ENCODE peak calls at places on chromosomes 12 and 14, in seven cellular contexts. T, N, O, M, E, I and W are unnamed samples. For H3K4me1 and H3K9me3, the result is how much of the 10 kb centered on the place peaks cover.

GRCh38 chr12:234891-235415 is 21.0 kb upstream of the SLC6A12 start:
- DNase-seq in T (no peak), O (no peak), E (no peak), M (no peak), I (no peak), N (no peak), W (no peak)

GRCh38 chr12:74337951-74338350 is 199.7 kb upstream of the ATXN7L3B start:
- DNase-seq in T (no peak), I (no peak), O (peak), E (no peak), N (no peak), M (no peak), W (no peak)

GRCh38 chr14:104389326-104390220 is 190.0 kb upstream of the C14orf180 start:
- DNase-seq in I (no peak), E (peak), N (peak), T (peak), M (no peak), O (no peak), W (no peak)

GRCh38 chr12:57845478-57846284 is 848 bp downstream of the CTDSP2 start:
- DNase-seq in T (peak), M (peak), O (peak), E (peak), I (peak), N (peak), W (peak)

GRCh38 chr12:124396544-124397398 is 101.9 kb downstream of the RFLNA start:
- DNase-seq in N (peak), T (peak), E (no peak), I (no peak), O (no peak), M (no peak), W (peak)

GRCh38 chr12:12024958-12025682 is 45.6 kb upstream of the BCL2L14 start:
- DNase-seq in T (no peak), E (no peak), N (no peak), M (peak), I (no peak), O (no peak), W (no peak)

GRCh38 chr12:115166698-115167315 is 482.8 kb upstream of the TBX3 start:
- DNase-seq in T (no peak), I (no peak), N (no peak), O (no peak), M (no peak), E (no peak), W (no peak)

GRCh38 chr12:100422646-100423045 is 51.0 kb upstream of the NR1H4 start:
- DNase-seq in N (no peak), M (no peak), O (no peak), E (no peak), T (no peak), I (no peak), W (no peak)

GRCh38 chr12:94595152-94595551 is 55.2 kb downstream of the TMCC3 start:
- DNase-seq in I (no peak), N (no peak), T (no peak), E (no peak), O (no peak), M (no peak), W (no peak)

GRCh38 chr12:57008113-57008687 is 1.9 kb upstream of the ZBTB39 start:
- DNase-seq in I (no peak), T (no peak), E (peak), O (peak), M (peak), N (no peak), W (no peak)

GRCh38 chr14:104130974-104131651 is 7.3 kb upstream of the KIF26A start:
- DNase-seq in E (no peak), M (peak), O (peak), N (peak), T (no peak), I (no peak), W (peak)

GRCh38 chr12:90090929-90091651 is 382.5 kb upstream of the ATP2B1 start:
- DNase-seq in N (no peak), T (no peak), M (no peak), I (no peak), O (peak), E (no peak), W (no peak)

GRCh38 chr14:22915886-22916521 is 2.9 kb downstream of the RBM23 start:
- DNase-seq in E (no peak), N (no peak), T (no peak), M (no peak), I (no peak), O (no peak), W (no peak)

GRCh38 chr12:38456769-38457168 is 140.2 kb downstream of the ALG10B start:
- DNase-seq in O (no peak), E (no peak), T (no peak), I (no peak), M (no peak), N (no peak), W (no peak)

GRCh38 chr12:43338848-43339526 is 213.0 kb downstream of the ADAMTS20 start:
- DNase-seq in E (no peak), O (peak), M (peak), T (no peak), I (no peak), N (no peak), W (no peak)

GRCh38 chr14:69664190-69664742 is 52.9 kb downstream of the SUSD6 start:
- DNase-seq in O (no peak), I (no peak), T (no peak), N (no peak), E (no peak), M (no peak), W (no peak)

GRCh38 chr12:111532741-111533140 is 66.4 kb downstream of the ATXN2 start:
- DNase-seq in O (no peak), T (no peak), M (no peak), I (no peak), N (no peak), E (no peak), W (no peak)

GRCh38 chr12:3202734-3203446 is 125.7 kb downstream of the TSPAN9 start:
- DNase-seq in O (peak), N (peak), E (peak), T (peak), M (peak), I (peak), W (peak)
- H3K4me1 ChIP-seq in O (under half), N (under half), E (under half), T (under half), M (under half), I (under half), W (half or more)

GRCh38 chr14:106286697-106287290 is 760.4 kb downstream of the TMEM121 start:
- DNase-seq in O (no peak), I (no peak), T (no peak), E (no peak), N (no peak), M (no peak), W (no peak)
- H3K9me3 ChIP-seq in O (under half), I (under half), T (under half), E (under half), N (under half), M (under half), W (under half)

GRCh38 chr12:131831635-131832041 is 3.4 kb downstream of the MMP17 start:
- DNase-seq in M (no peak), N (peak), T (peak), I (no peak), E (no peak), O (no peak), W (peak)
- H3K27ac ChIP-seq in M (no peak), N (peak), T (peak), I (no peak), E (no peak), O (peak), W (peak)

GRCh38 chr12:47801170-47801903 is 18.4 kb downstream of the HDAC7 start:
- DNase-seq in T (no peak), I (no peak), N (no peak), M (no peak), O (no peak), E (no peak), W (no peak)

GRCh38 chr12:47803196-47803875 is 16.4 kb downstream of the HDAC7 start:
- DNase-seq in M (no peak), T (no peak), I (no peak), O (no peak), N (no peak), E (no peak), W (no peak)

GRCh38 chr12:47800582-47800981 is 19.1 kb downstream of the HDAC7 start:
- DNase-seq in T (no peak), N (no peak), M (no peak), E (no peak), I (no peak), O (no peak), W (no peak)

GRCh38 chr12:47802312-47802711 is 17.4 kb downstream of the HDAC7 start:
- DNase-seq in I (no peak), M (no peak), O (no peak), T (no peak), E (no peak), N (no peak), W (no peak)

GRCh38 chr12:47801904-47802246 is 17.8 kb downstream of the HDAC7 start:
- DNase-seq in I (no peak), N (no peak), E (no peak), T (no peak), M (no peak), O (no peak), W (no peak)
- H3K4me1 ChIP-seq in I (half or more), N (under half), E (half or more), T (half or more), M (under half), O (under half), W (half or more)

GRCh38 chr12:31973818-31974217 is 14.6 kb downstream of the RESF1 start:
- DNase-seq in I (no peak), T (no peak), N (no peak), E (no peak), O (no peak), M (no peak), W (no peak)
- H3K9me3 ChIP-seq in I (under half), T (under half), N (under half), E (half or more), O (under half), M (under half), W (under half)

GRCh38 chr12:41264281-41264680 is 76.2 kb downstream of the PDZRN4 start:
- DNase-seq in I (no peak), T (no peak), M (no peak), N (no peak), E (no peak), O (no peak), W (no peak)
- H3K27ac ChIP-seq in I (no peak), T (no peak), M (no peak), N (no peak), E (no peak), O (no peak), W (no peak)

GRCh38 chr12:104306376-104306775 is 2.8 kb downstream of the EID3 start:
- DNase-seq in O (no peak), M (no peak), N (no peak), I (no peak), E (no peak), T (no peak), W (no peak)
- H3K4me1 ChIP-seq in O (half or more), M (under half), N (under half), I (under half), E (under half), T (under half), W (under half)

GRCh38 chr14:30114051-30114450 is 186.4 kb upstream of the PRKD1 start:
- DNase-seq in N (no peak), M (no peak), I (no peak), T (no peak), E (no peak), O (no peak), W (no peak)
- H3K9me3 ChIP-seq in N (under half), M (under half), I (under half), T (under half), E (under half), O (under half), W (under half)

GRCh38 chr14:91770185-91770584 is 38.3 kb upstream of the CATSPERB start:
- DNase-seq in E (no peak), I (no peak), M (no peak), N (no peak), O (no peak), T (no peak), W (no peak)

GRCh38 chr14:91778217-91778616 is 46.3 kb upstream of the CATSPERB start:
- DNase-seq in T (no peak), E (no peak), M (no peak), I (no peak), O (no peak), N (no peak), W (no peak)

GRCh38 chr14:91774138-91775096 is 42.5 kb upstream of the CATSPERB start:
- DNase-seq in N (no peak), I (no peak), E (no peak), M (no peak), O (no peak), T (no peak), W (no peak)
- H3K27ac ChIP-seq in N (no peak), I (no peak), E (no peak), M (no peak), O (no peak), T (no peak), W (no peak)